ENCODE peak calls at places on chromosomes 7 and 10, in six cellular contexts. L is MM.1S, E is mesenchymal stem cell, Z is astrocyte, S is IMR-90, R is neuronal stem cell. H is an unnamed sample. For H3K9me3, the result is how much of the 10 kb centered on the place peaks cover.

GRCh38 chr7:91043924-91044660 is 220.1 kb upstream of the FZD1 start:
- DNase-seq in R (no peak), Z (no peak), S (no peak), L (no peak), E (no peak), H (no peak)

GRCh38 chr7:21497072-21497471 is 45.8 kb upstream of the DNAH11 start:
- DNase-seq in E (peak), Z (no peak), L (no peak), S (peak), R (no peak), H (no peak)

GRCh38 chr7:22666732-22667131 is 60.3 kb upstream of the IL6 start:
- DNase-seq in Z (peak), E (no peak), S (peak), L (no peak), R (no peak), H (peak)

GRCh38 chr10:91409069-91409868 is 875 bp upstream of the HECTD2 start:
- DNase-seq in S (peak), R (peak), E (peak), Z (peak), L (peak), H (peak)

GRCh38 chr10:103896225-103896624 is 21.8 kb downstream of the STN1 start:
- DNase-seq in Z (no peak), R (no peak), L (no peak), E (peak), S (peak), H (no peak)

GRCh38 chr7:93461350-93461749 is 113.2 kb downstream of the CALCR start:
- DNase-seq in E (no peak), Z (no peak), L (no peak), R (no peak), S (no peak), H (no peak)

GRCh38 chr7:16514271-16514670 is 12.4 kb upstream of the LRRC72 start:
- DNase-seq in S (no peak), E (no peak), Z (no peak), L (no peak), R (no peak), H (no peak)

GRCh38 chr7:55477781-55478374 is 94.4 kb downstream of the VOPP1 start:
- DNase-seq in Z (peak), S (peak), L (no peak), R (no peak), E (peak), H (peak)

GRCh38 chr7:137545059-137545730 is 201.7 kb upstream of the PTN start:
- DNase-seq in R (no peak), S (no peak), L (no peak), Z (no peak), E (peak), H (no peak)

GRCh38 chr10:132464256-132465192 is 67.5 kb downstream of the PWWP2B start:
- DNase-seq in S (no peak), Z (no peak), E (no peak), R (no peak), L (no peak), H (no peak)

GRCh38 chr10:77263700-77264099 is 373.9 kb downstream of the KCNMA1 start:
- DNase-seq in S (no peak), E (no peak), R (no peak), Z (no peak), L (no peak), H (no peak)

GRCh38 chr7:44112997-44113763 is 9.0 kb downstream of the AEBP1 start:
- DNase-seq in S (no peak), Z (no peak), L (no peak), E (no peak), R (no peak), H (no peak)

GRCh38 chr7:18320422-18320821 is 175.1 kb upstream of the HDAC9 start:
- DNase-seq in R (no peak), Z (no peak), L (no peak), E (no peak), S (no peak), H (no peak)

GRCh38 chr7:47185839-47186238 is 396.1 kb downstream of the TNS3 start:
- DNase-seq in E (no peak), L (no peak), S (no peak), Z (no peak), R (no peak), H (no peak)

GRCh38 chr7:2663121-2663886 is 24.7 kb upstream of the AMZ1 start:
- DNase-seq in Z (no peak), E (no peak), L (no peak), S (no peak), R (no peak), H (no peak)
- H3K9me3 ChIP-seq in Z (under half), E (under half), L (under half), S (under half), R (under half), H (under half)

GRCh38 chr7:2687338-2687869 is 598 bp upstream of the AMZ1 start:
- DNase-seq in L (no peak), R (no peak), S (peak), Z (peak), E (peak), H (no peak)

GRCh38 chr7:2688409-2689342 is 674 bp downstream of the AMZ1 start:
- DNase-seq in E (no peak), L (peak), S (no peak), R (no peak), Z (no peak), H (no peak)

GRCh38 chr7:2686101-2686500 is 1.9 kb upstream of the AMZ1 start:
- DNase-seq in Z (no peak), S (no peak), E (no peak), L (no peak), R (no peak), H (no peak)

GRCh38 chr7:2689343-2689847 is 1.4 kb downstream of the AMZ1 start:
- DNase-seq in S (no peak), E (no peak), Z (no peak), R (no peak), L (no peak), H (no peak)

DNA sequence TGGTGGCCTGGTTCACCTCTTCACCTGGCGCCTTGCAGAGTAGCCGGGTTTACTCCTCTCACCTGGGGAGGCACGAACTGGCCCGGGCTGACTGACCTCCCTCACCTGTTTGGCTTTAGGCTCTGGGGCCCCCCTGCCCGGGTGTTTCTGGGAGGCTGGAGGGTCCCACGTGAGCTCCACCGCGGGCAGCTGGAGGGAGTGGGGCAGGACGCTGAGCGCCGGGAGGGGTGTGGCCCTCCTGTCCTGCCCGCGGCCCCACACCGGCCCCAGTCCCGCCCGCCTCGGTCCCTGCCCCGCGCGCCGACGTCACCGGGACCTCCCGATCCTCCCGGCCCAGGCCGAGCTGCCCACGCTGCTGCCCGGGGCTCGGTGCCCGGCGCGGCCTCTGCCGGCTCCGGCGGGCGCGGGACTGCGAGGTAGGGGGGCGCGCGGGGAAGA is at the start of gene AMZ1:
- DNase-seq in R (no peak), Z (no peak), L (no peak), S (no peak), E (no peak), H (no peak)
- H3K9ac ChIP-seq in R (peak), Z (peak), L (no peak), S (no peak), E (peak), H (no peak)

GRCh38 chr7:158303121-158303520 is 284.5 kb downstream of the PTPRN2 start:
- DNase-seq in L (no peak), S (no peak), E (no peak), Z (no peak), R (no peak), H (no peak)
- H3K9me3 ChIP-seq in L (under half), S (under half), E (under half), Z (under half), R (under half), H (under half)

GRCh38 chr7:76303057-76303828 is 770 bp downstream of the HSPB1 start:
- DNase-seq in R (peak), S (peak), L (peak), Z (peak), E (peak), H (peak)
- H3K9ac ChIP-seq in R (no peak), S (peak), L (peak), Z (peak), E (peak), H (peak)

DNA sequence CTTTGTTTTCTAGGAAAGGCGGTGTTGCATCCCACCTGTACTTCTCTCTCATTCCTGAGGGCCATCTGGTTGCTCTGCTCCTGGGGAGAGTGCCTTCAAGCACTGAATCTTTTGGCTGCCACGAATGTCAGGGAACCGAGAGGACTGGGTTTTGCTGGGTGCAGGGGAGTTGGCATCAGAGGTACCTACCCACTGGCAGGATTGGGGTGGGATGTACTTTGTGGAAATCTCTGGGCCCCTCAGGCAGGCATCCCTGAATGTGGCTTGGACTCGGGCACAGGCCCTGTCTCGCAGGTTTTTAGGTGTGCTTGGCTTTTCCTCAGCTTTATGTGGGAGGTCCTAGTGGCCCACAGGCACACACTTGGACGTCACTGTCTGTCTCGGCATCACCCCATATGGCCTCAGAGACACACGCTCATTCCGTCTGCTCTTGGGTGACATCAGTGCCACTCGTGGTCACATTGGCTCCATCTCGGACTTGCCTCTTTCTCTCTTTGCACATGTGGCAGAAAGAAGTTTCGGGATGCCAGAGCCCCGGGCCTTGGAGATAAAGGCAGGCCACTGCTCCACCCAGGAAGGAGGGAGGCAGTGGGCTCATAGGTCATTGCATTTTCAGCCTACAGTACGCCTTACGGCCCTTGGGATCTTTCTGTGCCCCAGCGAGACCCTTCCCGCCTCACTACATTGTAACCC is 325.6 kb downstream of the ZNF716 start:
- DNase-seq in R (no peak), S (no peak), E (no peak), L (no peak), Z (no peak), H (no peak)
- H3K9me3 ChIP-seq in R (under half), S (under half), E (under half), L (under half), Z (under half), H (under half)

H was measured in mammary epithelial cell.